ENCODE peak calls at places on chromosomes 6 and 20, in ten cellular contexts. E is SK-MEL-5; L is psoas muscle; I is cardiac muscle cell; C is thoracic aorta; S is fibroblast of mammary gland; Z is stimulated activated CD4-positive, alpha-beta T cell treated with anti-CD3 and anti-CD28 coated beads, Interleukin-15, amount 100 ng/mL, for 24 hours; N is nephron progenitor cell; P is heart left ventricle; R is frontal cortex. V is an unnamed sample.

GRCh38 chr6:53347250-53347920 is 1.4 kb downstream of the ELOVL5 start:
- DNase-seq in E (no peak), L (no peak), I (peak), C (no peak), S (peak), Z (peak), N (no peak), P (no peak), R (no peak), V (no peak)

GRCh38 chr6:2877960-2878359 is 25.1 kb downstream of the SERPINB9 start:
- DNase-seq in E (no peak), L (no peak), I (no peak), C (no peak), S (no peak), Z (no peak), N (no peak), P (no peak), R (no peak), V (no peak)

GRCh38 chr20:45592574-45593189 is 13.6 kb upstream of the WFDC8 start:
- DNase-seq in E (peak), L (no peak), I (peak), C (no peak), S (peak), Z (peak), N (no peak), P (no peak), R (no peak), V (no peak)

GRCh38 chr6:132369526-132369925 is 31.7 kb downstream of the MOXD1 start:
- DNase-seq in E (peak), L (no peak), I (no peak), C (no peak), S (peak), Z (no peak), N (no peak), P (no peak), R (no peak), V (no peak)

GRCh38 chr6:118719351-118720124 is 68.1 kb upstream of the CEP85L start:
- DNase-seq in E (no peak), L (no peak), I (no peak), C (no peak), S (no peak), Z (peak), N (no peak), P (no peak), R (no peak), V (no peak)

GRCh38 chr6:25017932-25018581 is 82.3 kb upstream of the RIPOR2 start:
- DNase-seq in E (peak), L (peak), I (peak), C (no peak), S (peak), Z (peak), N (peak), P (peak), R (no peak), V (peak)

GRCh38 chr6:57221191-57221935 is 744 bp downstream of the RAB23 start:
- DNase-seq in E (peak), L (peak), I (peak), C (no peak), S (peak), Z (peak), N (peak), P (peak), R (peak), V (peak)

GRCh38 chr6:20876016-20876415 is 341.8 kb downstream of the CDKAL1 start:
- DNase-seq in E (no peak), L (no peak), I (no peak), C (no peak), S (peak), Z (no peak), N (no peak), P (no peak), R (no peak), V (no peak)

GRCh38 chr6:70884074-70884983 is 72.5 kb downstream of the B3GAT2 start:
- DNase-seq in E (peak), L (peak), I (peak), C (no peak), S (peak), Z (peak), N (peak), P (peak), R (peak), V (no peak)

GRCh38 chr6:164628302-164628931 is 681.0 kb downstream of the C6orf118 start:
- DNase-seq in E (no peak), L (no peak), I (no peak), C (no peak), S (no peak), Z (no peak), N (no peak), P (no peak), R (no peak), V (no peak)

GRCh38 chr6:168704678-168705077 is 263.7 kb downstream of the SMOC2 start:
- DNase-seq in E (no peak), L (no peak), I (no peak), C (no peak), S (no peak), Z (no peak), N (no peak), P (no peak), R (no peak), V (no peak)

GRCh38 chr6:144898741-144899140 is 613.6 kb downstream of the UTRN start:
- DNase-seq in E (no peak), L (no peak), I (no peak), C (no peak), S (no peak), Z (no peak), N (no peak), P (no peak), R (no peak), V (no peak)

GRCh38 chr20:23291575-23292240 is 58.9 kb upstream of the NXT1 start:
- DNase-seq in E (no peak), L (no peak), I (no peak), C (no peak), S (no peak), Z (no peak), N (no peak), P (no peak), R (no peak), V (no peak)

GRCh38 chr20:51995551-51995951 is 193.2 kb upstream of the SALL4 start:
- DNase-seq in E (peak), L (no peak), I (no peak), C (no peak), S (peak), Z (no peak), N (no peak), P (no peak), R (no peak), V (no peak)

GRCh38 chr20:61253264-61253639 is 1.2 kb downstream of the CDH4 start:
- DNase-seq in E (no peak), L (no peak), I (peak), C (no peak), S (peak), Z (peak), N (peak), P (no peak), R (peak), V (no peak)